ENCODE peak calls at places on chromosomes 2 and 18, in six cellular contexts. One of them, this sample, is unnamed.

GRCh38 chr18:13626544-13626908 is 99.8 kb downstream of the FAM210A start:
- DNase-seq in HEK293T: no peak
- DNase-seq in HFF-Myc: no peak
- DNase-seq in H7: no peak
- DNase-seq in dorsolateral prefrontal cortex: no peak
- DNase-seq in stimulated activated CD8-positive, alpha-beta memory T cell treated with anti-CD3 and anti-CD28 coated beads, Interleukin-15, amount 100 ng/mL, for 48 hours: no peak
- DNase-seq in this sample: no peak

GRCh38 chr18:3983351-3983969 is 471.6 kb downstream of the DLGAP1 start:
- DNase-seq in stimulated activated CD8-positive, alpha-beta memory T cell treated with anti-CD3 and anti-CD28 coated beads, Interleukin-15, amount 100 ng/mL, for 48 hours: no peak
- DNase-seq in HFF-Myc: no peak
- DNase-seq in dorsolateral prefrontal cortex: no peak
- DNase-seq in H7: no peak
- DNase-seq in HEK293T: no peak
- DNase-seq in this sample: no peak

GRCh38 chr18:9595197-9595596 is 19.2 kb downstream of the PPP4R1 start:
- DNase-seq in stimulated activated CD8-positive, alpha-beta memory T cell treated with anti-CD3 and anti-CD28 coated beads, Interleukin-15, amount 100 ng/mL, for 48 hours: no peak
- DNase-seq in HEK293T: no peak
- DNase-seq in HFF-Myc: no peak
- DNase-seq in dorsolateral prefrontal cortex: no peak
- DNase-seq in H7: no peak
- DNase-seq in this sample: no peak

GRCh38 chr2:135703300-135703699 is 38.4 kb upstream of the UBXN4 start:
- DNase-seq in H7: no peak
- DNase-seq in HEK293T: no peak
- DNase-seq in stimulated activated CD8-positive, alpha-beta memory T cell treated with anti-CD3 and anti-CD28 coated beads, Interleukin-15, amount 100 ng/mL, for 48 hours: no peak
- DNase-seq in HFF-Myc: no peak
- DNase-seq in dorsolateral prefrontal cortex: no peak
- DNase-seq in this sample: no peak

GRCh38 chr18:59929621-59930295 is 30.0 kb downstream of the PMAIP1 start:
- DNase-seq in HFF-Myc: no peak
- DNase-seq in dorsolateral prefrontal cortex: no peak
- DNase-seq in H7: no peak
- DNase-seq in HEK293T: no peak
- DNase-seq in stimulated activated CD8-positive, alpha-beta memory T cell treated with anti-CD3 and anti-CD28 coated beads, Interleukin-15, amount 100 ng/mL, for 48 hours: no peak
- DNase-seq in this sample: no peak

GRCh38 chr2:241218131-241219029 is 29.9 kb downstream of the ANO7 start:
- DNase-seq in dorsolateral prefrontal cortex: no peak
- DNase-seq in H7: peak; percentile 96
- DNase-seq in stimulated activated CD8-positive, alpha-beta memory T cell treated with anti-CD3 and anti-CD28 coated beads, Interleukin-15, amount 100 ng/mL, for 48 hours: no peak
- DNase-seq in HFF-Myc: no peak
- DNase-seq in HEK293T: peak; percentile 54
- DNase-seq in this sample: no peak

GRCh38 chr18:69951182-69951581 is 3.5 kb upstream of the CD226 start:
- DNase-seq in stimulated activated CD8-positive, alpha-beta memory T cell treated with anti-CD3 and anti-CD28 coated beads, Interleukin-15, amount 100 ng/mL, for 48 hours: no peak
- DNase-seq in HEK293T: no peak
- DNase-seq in dorsolateral prefrontal cortex: no peak
- DNase-seq in H7: no peak
- DNase-seq in HFF-Myc: no peak
- DNase-seq in this sample: no peak

GRCh38 chr2:71748227-71748626 is 294.9 kb downstream of the DYSF start:
- DNase-seq in stimulated activated CD8-positive, alpha-beta memory T cell treated with anti-CD3 and anti-CD28 coated beads, Interleukin-15, amount 100 ng/mL, for 48 hours: no peak
- DNase-seq in HFF-Myc: no peak
- DNase-seq in H7: no peak
- DNase-seq in dorsolateral prefrontal cortex: no peak
- DNase-seq in HEK293T: no peak
- DNase-seq in this sample: no peak

GRCh38 chr18:49025767-49026500 is 75.2 kb upstream of the SMAD7 start:
- DNase-seq in HFF-Myc: no peak
- DNase-seq in dorsolateral prefrontal cortex: no peak
- DNase-seq in stimulated activated CD8-positive, alpha-beta memory T cell treated with anti-CD3 and anti-CD28 coated beads, Interleukin-15, amount 100 ng/mL, for 48 hours: no peak
- DNase-seq in HEK293T: no peak
- DNase-seq in H7: peak; percentile 45
- DNase-seq in this sample: no peak

GRCh38 chr2:177106212-177106611 is 106.4 kb upstream of the HNRNPA3 start:
- DNase-seq in H7: peak; percentile 42
- DNase-seq in dorsolateral prefrontal cortex: no peak
- DNase-seq in stimulated activated CD8-positive, alpha-beta memory T cell treated with anti-CD3 and anti-CD28 coated beads, Interleukin-15, amount 100 ng/mL, for 48 hours: no peak
- DNase-seq in HFF-Myc: no peak
- DNase-seq in HEK293T: peak; percentile 40
- DNase-seq in this sample: no peak

GRCh38 chr2:203396667-203397066 is 68.5 kb downstream of the ABI2 start:
- DNase-seq in HEK293T: peak; percentile 9
- DNase-seq in H7: peak; percentile 77
- DNase-seq in dorsolateral prefrontal cortex: no peak
- DNase-seq in stimulated activated CD8-positive, alpha-beta memory T cell treated with anti-CD3 and anti-CD28 coated beads, Interleukin-15, amount 100 ng/mL, for 48 hours: no peak
- DNase-seq in HFF-Myc: no peak
- DNase-seq in this sample: no peak

GRCh38 chr2:192166946-192167345 is 27.8 kb downstream of the TMEFF2 start:
- DNase-seq in dorsolateral prefrontal cortex: no peak
- DNase-seq in HFF-Myc: no peak
- DNase-seq in H7: no peak
- DNase-seq in stimulated activated CD8-positive, alpha-beta memory T cell treated with anti-CD3 and anti-CD28 coated beads, Interleukin-15, amount 100 ng/mL, for 48 hours: no peak
- DNase-seq in HEK293T: no peak
- DNase-seq in this sample: no peak

GRCh38 chr18:31329787-31330438 is 12.0 kb downstream of the DSG1 start:
- DNase-seq in stimulated activated CD8-positive, alpha-beta memory T cell treated with anti-CD3 and anti-CD28 coated beads, Interleukin-15, amount 100 ng/mL, for 48 hours: no peak
- DNase-seq in HEK293T: no peak
- DNase-seq in H7: no peak
- DNase-seq in dorsolateral prefrontal cortex: no peak
- DNase-seq in HFF-Myc: no peak
- DNase-seq in this sample: no peak

GRCh38 chr2:15730545-15731212 is 139.0 kb downstream of the DDX1 start:
- DNase-seq in stimulated activated CD8-positive, alpha-beta memory T cell treated with anti-CD3 and anti-CD28 coated beads, Interleukin-15, amount 100 ng/mL, for 48 hours: no peak
- DNase-seq in dorsolateral prefrontal cortex: peak; percentile 94
- DNase-seq in HEK293T: peak; percentile 44
- DNase-seq in H7: no peak
- DNase-seq in HFF-Myc: peak; percentile 74
- DNase-seq in this sample: peak; percentile 96

GRCh38 chr2:123093199-123093598 is 931.9 kb upstream of the CNTNAP5 start:
- DNase-seq in HEK293T: no peak
- DNase-seq in dorsolateral prefrontal cortex: no peak
- DNase-seq in stimulated activated CD8-positive, alpha-beta memory T cell treated with anti-CD3 and anti-CD28 coated beads, Interleukin-15, amount 100 ng/mL, for 48 hours: no peak
- DNase-seq in HFF-Myc: no peak
- DNase-seq in H7: no peak
- DNase-seq in this sample: no peak

GRCh38 chr2:177796011-177796410 is 276.6 kb downstream of the PDE11A start:
- DNase-seq in HFF-Myc: no peak
- DNase-seq in stimulated activated CD8-positive, alpha-beta memory T cell treated with anti-CD3 and anti-CD28 coated beads, Interleukin-15, amount 100 ng/mL, for 48 hours: no peak
- DNase-seq in H7: no peak
- DNase-seq in dorsolateral prefrontal cortex: no peak
- DNase-seq in HEK293T: no peak
- DNase-seq in this sample: no peak

GRCh38 chr2:112321375-112322320 is 46.3 kb downstream of the ZC3H6 start:
- DNase-seq in HEK293T: no peak
- DNase-seq in dorsolateral prefrontal cortex: no peak
- DNase-seq in stimulated activated CD8-positive, alpha-beta memory T cell treated with anti-CD3 and anti-CD28 coated beads, Interleukin-15, amount 100 ng/mL, for 48 hours: no peak
- DNase-seq in HFF-Myc: no peak
- DNase-seq in H7: no peak
- DNase-seq in this sample: peak; percentile 2

GRCh38 chr2:187360286-187360685 is 87.8 kb downstream of the CALCRL start:
- DNase-seq in HEK293T: no peak
- DNase-seq in dorsolateral prefrontal cortex: no peak
- DNase-seq in H7: no peak
- DNase-seq in HFF-Myc: no peak
- DNase-seq in stimulated activated CD8-positive, alpha-beta memory T cell treated with anti-CD3 and anti-CD28 coated beads, Interleukin-15, amount 100 ng/mL, for 48 hours: no peak
- DNase-seq in this sample: no peak

GRCh38 chr2:85334933-85335332 is 7.1 kb upstream of the TGOLN2 start:
- DNase-seq in HEK293T: no peak
- DNase-seq in HFF-Myc: no peak
- DNase-seq in stimulated activated CD8-positive, alpha-beta memory T cell treated with anti-CD3 and anti-CD28 coated beads, Interleukin-15, amount 100 ng/mL, for 48 hours: no peak
- DNase-seq in dorsolateral prefrontal cortex: no peak
- DNase-seq in H7: peak; percentile 15
- DNase-seq in this sample: no peak

This sample was measured in brain pericyte.